ENCODE peak calls at places on chromosomes 2 and 18, in nine cellular contexts. J is adrenal gland; T is right atrium auricular region; Z is lower leg skin; F is AG09319; B is A172; A is LHCN-M2; D is GM10248; C is stimulated activated CD4-positive, alpha-beta T cell treated with anti-CD3 and anti-CD28 coated beads, Interleukin-4, amount 100 ng/mL, for 4 hours. P is an unnamed sample.

GRCh38 chr2:102891261-102891660 is 129.4 kb downstream of the TMEM182 start:
- DNase-seq in F (no peak), A (no peak), Z (no peak), T (no peak), J (no peak), D (no peak), B (no peak), C (no peak), P (no peak)

GRCh38 chr2:79980116-79980515 is 324.4 kb downstream of the LRRTM1 start:
- DNase-seq in A (no peak), Z (no peak), T (no peak), D (no peak), J (no peak), F (no peak), B (no peak), C (no peak), P (no peak)

GRCh38 chr2:172090947-172091625 is 5.8 kb downstream of the DLX1 start:
- DNase-seq in F (no peak), A (no peak), B (no peak), D (peak; percentile 16), T (no peak), Z (peak; percentile 8), J (no peak), C (no peak), P (no peak)

GRCh38 chr2:40668435-40668834 is 216.5 kb upstream of the SLC8A1 start:
- DNase-seq in Z (peak; percentile 59), J (peak; percentile 43), F (no peak), B (no peak), C (no peak), T (no peak), A (peak; percentile 70), D (no peak), P (no peak)

GRCh38 chr2:233436691-233437438 is 82.6 kb downstream of the DGKD start:
- DNase-seq in A (no peak), B (no peak), F (no peak), Z (no peak), C (no peak), J (no peak), T (no peak), D (no peak), P (no peak)

GRCh38 chr2:11998218-11998617 is 251.8 kb downstream of the LPIN1 start:
- DNase-seq in T (no peak), B (peak; percentile 22), Z (no peak), A (peak; percentile 79), C (no peak), J (no peak), D (no peak), F (no peak), P (no peak)

GRCh38 chr2:47357475-47357874 is 45.5 kb upstream of the MSH2 start:
- DNase-seq in T (no peak), D (no peak), J (peak; percentile 45), B (peak; percentile 94), A (peak; percentile 77), F (no peak), Z (no peak), C (no peak), P (no peak)

GRCh38 chr2:119059287-119059686 is 99.3 kb downstream of the C1QL2 start:
- DNase-seq in D (peak; percentile 1), B (no peak), T (no peak), A (no peak), Z (no peak), J (no peak), C (no peak), F (no peak), P (no peak)

GRCh38 chr18:24270358-24270936 is 127.2 kb downstream of the OSBPL1A start:
- DNase-seq in J (no peak), T (no peak), A (no peak), Z (no peak), D (no peak), B (no peak), C (no peak), F (no peak), P (no peak)

GRCh38 chr18:46899274-46899948 is 17.9 kb downstream of the PIAS2 start:
- DNase-seq in D (peak; percentile 41), A (no peak), F (no peak), J (no peak), Z (no peak), C (no peak), T (no peak), B (no peak), P (no peak)

GRCh38 chr18:59323931-59324622 is 5.6 kb upstream of the CPLX4 start:
- DNase-seq in F (no peak), Z (no peak), A (peak; percentile 81), J (no peak), T (no peak), C (no peak), B (no peak), D (no peak), P (no peak)

GRCh38 chr2:128621074-128621473 is 302.4 kb upstream of the HS6ST1 start:
- DNase-seq in Z (no peak), J (no peak), F (no peak), D (no peak), C (no peak), T (no peak), A (no peak), B (no peak), P (no peak)

GRCh38 chr2:10924441-10924840 is 12.7 kb downstream of the KCNF1 start:
- DNase-seq in Z (no peak), D (no peak), B (no peak), C (no peak), F (no peak), A (no peak), J (no peak), T (no peak), P (no peak)

GRCh38 chr2:172437419-172438063 is 10.2 kb downstream of the ITGA6 start:
- DNase-seq in C (no peak), A (no peak), T (no peak), D (no peak), Z (no peak), B (no peak), J (no peak), F (no peak), P (no peak)

GRCh38 chr2:241443486-241444223 is 64.7 kb downstream of the STK25 start:
- DNase-seq in Z (peak; percentile 26), J (no peak), D (peak; percentile 42), T (no peak), A (peak; percentile 79), F (peak; percentile 12), C (peak; percentile 82), B (peak; percentile 91), P (no peak)

GRCh38 chr2:18426174-18426573 is 134.3 kb downstream of the RDH14 start:
- DNase-seq in J (no peak), C (no peak), T (no peak), A (no peak), Z (no peak), F (no peak), D (no peak), B (no peak), P (no peak)

GRCh38 chr2:37997629-37998028 is 72.5 kb downstream of the RMDN2 start:
- DNase-seq in C (no peak), F (no peak), Z (no peak), A (no peak), J (no peak), D (no peak), B (no peak), T (no peak), P (no peak)

GRCh38 chr2:26605969-26606846 is 35.0 kb downstream of the CIB4 start:
- DNase-seq in F (no peak), B (no peak), T (no peak), C (no peak), A (no peak), J (peak; percentile 92), Z (no peak), D (no peak), P (peak; percentile 64)

GRCh38 chr2:25369876-25370275 is 28.2 kb upstream of the DNMT3A start:
- DNase-seq in T (no peak), J (peak; percentile 7), C (no peak), Z (no peak), F (no peak), B (no peak), D (no peak), A (no peak), P (no peak)

GRCh38 chr2:219542931-219543595 is 546 bp downstream of the CHPF start:
- DNase-seq in T (no peak), A (peak; percentile 49), Z (no peak), B (peak; percentile 24), C (no peak), F (no peak), J (no peak), D (peak; percentile 41), P (no peak)

P was measured in vagina.